ENCODE peak calls at places on chromosomes 7 and 10, in four cellular contexts. K, V, A and C are unnamed samples. For H3K79me2, the result is how much of the 10 kb centered on the place peaks cover.

GRCh38 chr10:102480396-102480795 is 22.1 kb downstream of the ACTR1A start:
- DNase-seq in K (no peak), V (no peak), A (no peak), C (no peak)

GRCh38 chr10:71290806-71291205 is 28.3 kb upstream of the SLC29A3 start:
- DNase-seq in K (no peak), V (no peak), A (no peak), C (no peak)

GRCh38 chr10:79093658-79094411 is 25.1 kb downstream of the ZMIZ1 start:
- DNase-seq in A (peak), V (peak), K (no peak), C (peak)

GRCh38 chr10:90222372-90222771 is 521.0 kb downstream of the KIF20B start:
- DNase-seq in V (no peak), A (no peak), K (no peak), C (no peak)

GRCh38 chr10:7444576-7445226 is 33.9 kb upstream of the SFMBT2 start:
- DNase-seq in A (no peak), V (no peak), K (no peak), C (no peak)

GRCh38 chr7:122884186-122884585 is 2.1 kb downstream of the CADPS2 start:
- DNase-seq in K (no peak), A (no peak), V (no peak), C (no peak)

GRCh38 chr7:30815016-30815854 is 44.0 kb downstream of the MINDY4 start:
- DNase-seq in A (no peak), V (no peak), K (no peak), C (no peak)

GRCh38 chr7:107966701-107967100 is 36.3 kb downstream of the LAMB1 start:
- DNase-seq in A (no peak), V (no peak), K (peak), C (no peak)

GRCh38 chr7:47294569-47295222 is 287.2 kb downstream of the TNS3 start:
- DNase-seq in V (no peak), A (no peak), K (no peak), C (no peak)

GRCh38 chr7:80135306-80136104 is 874 bp downstream of the GNAI1 start:
- DNase-seq in K (no peak), A (no peak), V (no peak), C (no peak)

GRCh38 chr10:61821153-61821552 is 80.3 kb upstream of the ARID5B start:
- DNase-seq in V (no peak), A (no peak), K (no peak), C (no peak)

GRCh38 chr7:14228341-14228740 is 238.9 kb upstream of the ETV1 start:
- DNase-seq in V (no peak), K (no peak), A (no peak), C (no peak)

GRCh38 chr7:148367701-148368475 is 222.7 kb upstream of the C7orf33 start:
- DNase-seq in A (no peak), K (no peak), V (no peak), C (no peak)

GRCh38 chr10:116741391-116742351 is 695 bp downstream of the HSPA12A start:
- DNase-seq in V (no peak), K (no peak), A (no peak), C (no peak)

GRCh38 chr10:129841071-129841470 is 123.0 kb downstream of the EBF3 start:
- DNase-seq in A (no peak), K (no peak), V (no peak), C (no peak)

GRCh38 chr7:78420001-78420400 is 621.4 kb downstream of the PHTF2 start:
- DNase-seq in V (no peak), A (no peak), K (no peak), C (no peak)

GRCh38 chr10:1736180-1736971 is 949 bp downstream of the ADARB2 start:
- DNase-seq in K (no peak), A (no peak), V (no peak), C (no peak)

GRCh38 chr10:103231047-103231551 is 14.6 kb upstream of the RPEL1 start:
- DNase-seq in V (no peak), A (no peak), K (peak), C (no peak)

DNA sequence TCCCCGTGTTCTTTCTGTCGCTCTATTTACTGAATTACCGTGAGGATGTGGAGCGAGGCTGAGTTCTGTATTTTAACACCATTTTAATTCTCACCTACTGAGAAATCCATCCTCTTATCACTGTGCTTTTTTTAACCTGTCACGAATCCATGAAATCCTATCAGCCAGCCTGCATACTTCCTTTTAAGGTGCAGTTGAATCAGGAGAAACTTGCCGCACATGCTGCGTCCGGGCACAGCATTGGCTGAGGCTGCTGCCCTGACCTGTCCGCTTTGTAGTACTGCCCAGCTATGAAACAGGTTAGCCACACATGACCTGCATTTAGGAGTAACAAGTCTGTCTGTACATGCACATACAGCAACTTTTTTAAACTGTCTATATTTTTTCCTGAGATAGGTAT is 82.5 kb downstream of the EGFR start:
- DNase-seq in K (no peak), V (no peak), A (no peak), C (no peak)
- H3K79me2 ChIP-seq in K (under half), V (under half), A (under half), C (under half)

GRCh38 chr7:90828601-90829000 is 232.5 kb downstream of the CDK14 start:
- DNase-seq in V (no peak), A (no peak), K (no peak), C (no peak)
- H3K79me2 ChIP-seq in V (under half), A (under half), K (under half), C (under half)

GRCh38 chr10:12466701-12467100 is 117.4 kb downstream of the CAMK1D start:
- DNase-seq in K (no peak), A (no peak), V (no peak), C (no peak)

GRCh38 chr10:12465385-12466136 is 116.2 kb downstream of the CAMK1D start:
- DNase-seq in A (no peak), V (no peak), K (no peak), C (no peak)

GRCh38 chr10:12459338-12459737 is 110.0 kb downstream of the CAMK1D start:
- DNase-seq in V (no peak), A (no peak), K (no peak), C (no peak)

GRCh38 chr10:12459776-12460175 is 110.4 kb downstream of the CAMK1D start:
- DNase-seq in V (no peak), A (no peak), K (no peak), C (no peak)

GRCh38 chr10:12463459-12463838 is 114.1 kb downstream of the CAMK1D start:
- DNase-seq in K (no peak), A (no peak), V (no peak), C (no peak)
- H3K79me2 ChIP-seq in K (under half), A (under half), V (under half), C (under half)

DNA sequence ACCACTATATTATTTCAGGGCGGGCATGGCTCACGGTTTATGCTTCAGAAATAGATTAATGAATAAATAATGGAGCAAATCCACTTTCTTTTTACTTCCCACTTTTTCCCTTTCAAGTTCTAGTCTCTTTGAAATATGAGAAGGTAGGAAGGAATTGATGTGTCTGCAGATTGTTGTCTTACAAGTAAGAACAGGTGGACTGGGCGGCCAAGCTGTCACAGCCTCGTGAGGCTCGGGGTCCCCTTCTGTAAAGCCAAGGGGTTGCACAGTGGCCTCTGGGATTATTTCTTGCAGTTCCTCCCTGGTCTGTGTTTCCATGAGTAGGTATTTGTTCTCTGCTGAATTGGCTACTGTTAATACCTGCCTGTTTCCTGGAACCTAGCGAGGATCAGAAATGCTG is 11.2 kb downstream of the VWA2 start:
- DNase-seq in V (no peak), A (no peak), K (no peak), C (no peak)
- H3K79me2 ChIP-seq in V (under half), A (under half), K (under half), C (under half)

DNA sequence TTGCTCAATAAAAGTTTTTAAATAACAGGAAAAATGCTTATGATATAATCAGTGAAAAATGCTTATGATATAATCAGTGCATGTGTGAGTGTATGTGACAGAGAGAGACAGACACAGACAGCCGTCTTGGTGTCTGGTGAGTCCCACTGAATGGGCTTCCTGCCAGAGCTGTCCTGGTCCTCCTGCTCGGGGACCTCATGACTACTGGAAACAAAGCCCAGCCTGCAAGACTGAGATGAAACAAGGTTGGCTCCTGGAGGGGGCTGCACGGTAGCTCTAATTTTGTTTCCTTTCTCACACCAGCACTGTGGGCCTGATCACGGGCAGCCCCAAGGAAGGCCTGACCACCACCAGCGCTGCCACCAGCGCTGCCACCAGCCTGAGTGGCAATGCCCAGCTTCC is 57.3 kb downstream of the NRP1 start:
- DNase-seq in V (no peak), K (no peak), A (no peak), C (no peak)
- H3K79me2 ChIP-seq in V (under half), K (under half), A (under half), C (under half)

DNA sequence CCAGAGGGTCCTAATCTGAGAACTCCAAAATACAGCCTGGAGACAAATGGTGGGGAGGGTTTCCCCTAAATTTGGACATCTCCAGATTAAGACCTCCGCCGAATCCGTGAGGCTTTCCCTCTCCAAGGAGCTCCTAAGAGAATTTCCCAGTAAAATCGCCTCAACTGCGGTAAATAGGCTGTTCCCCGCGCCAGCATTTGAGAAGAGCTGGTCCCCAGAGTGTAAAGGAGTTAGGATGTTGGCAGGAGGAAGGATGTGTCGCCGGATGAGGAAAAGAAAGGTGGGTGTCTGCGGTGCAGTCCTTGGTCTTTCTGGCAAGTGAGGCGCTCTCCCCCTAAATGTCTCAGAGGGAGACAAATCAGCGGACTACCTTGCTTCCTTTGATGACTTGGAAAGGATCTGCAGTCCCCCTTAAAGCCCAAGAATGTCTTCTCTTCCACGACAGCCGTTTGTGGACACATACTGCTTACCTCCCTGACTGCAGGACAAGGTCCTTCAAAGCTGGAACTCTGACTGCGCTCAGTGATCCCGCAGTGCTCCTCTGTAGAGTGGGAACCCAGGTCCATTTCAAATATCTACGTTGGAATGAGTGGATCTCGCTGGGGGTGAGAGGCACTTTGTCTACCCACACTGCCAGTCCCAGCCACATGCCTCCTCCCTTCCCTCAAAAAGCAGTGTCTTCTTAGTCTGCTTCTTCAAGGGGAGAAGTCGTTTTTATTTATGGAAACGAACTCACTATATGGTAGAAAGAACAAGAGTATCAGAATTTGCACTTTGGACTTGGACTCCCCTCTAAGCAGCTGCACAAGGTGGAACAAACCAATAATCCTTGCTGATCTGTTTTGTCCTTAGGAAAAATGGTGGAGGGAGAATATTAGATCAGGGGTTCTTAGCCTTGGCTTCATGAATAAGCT is 1.0 kb upstream of the DLG5 start:
- DNase-seq in V (no peak), K (no peak), A (no peak), C (no peak)
- H3K79me2 ChIP-seq in V (under half), K (under half), A (under half), C (under half)

GRCh38 chr7:130937830-130938229 is 203.8 kb upstream of the KLF14 start:
- DNase-seq in A (no peak), V (no peak), K (no peak), C (no peak)
- H3K79me2 ChIP-seq in A (half or more), V (under half), K (under half), C (half or more)

DNA sequence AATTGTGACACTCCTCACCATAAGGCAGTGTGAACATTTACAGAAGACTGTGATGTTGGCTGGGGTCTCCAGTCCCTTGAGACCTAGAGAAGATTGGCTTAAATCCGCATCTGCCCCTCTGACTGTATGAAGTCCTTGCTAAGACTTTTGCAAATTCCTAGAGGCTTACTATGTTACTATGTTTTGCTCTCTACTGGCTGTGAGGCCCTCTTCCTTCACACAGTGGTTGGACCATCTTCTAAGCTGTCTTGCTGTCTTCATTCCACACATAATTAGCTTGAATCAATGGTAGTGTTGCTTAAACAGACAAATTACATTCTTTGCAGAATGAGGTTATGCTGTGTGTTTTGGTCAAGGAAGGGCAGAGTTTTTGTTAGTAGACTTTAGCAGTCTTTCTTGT is 658.0 kb downstream of the TYW1 start:
- DNase-seq in A (no peak), V (no peak), K (no peak), C (no peak)
- H3K79me2 ChIP-seq in A (under half), V (under half), K (under half), C (under half)

GRCh38 chr7:100017875-100018274 is 2.5 kb downstream of the ZKSCAN1 start:
- DNase-seq in A (no peak), V (no peak), K (no peak), C (no peak)

GRCh38 chr7:100016209-100016901 is 959 bp downstream of the ZKSCAN1 start:
- DNase-seq in K (no peak), A (no peak), V (no peak), C (no peak)

GRCh38 chr7:100013328-100013676 is 2.1 kb upstream of the ZKSCAN1 start:
- DNase-seq in K (no peak), A (no peak), V (peak), C (no peak)

GRCh38 chr7:100017300-100017699 is 1.9 kb downstream of the ZKSCAN1 start:
- DNase-seq in K (no peak), V (no peak), A (no peak), C (no peak)

DNA sequence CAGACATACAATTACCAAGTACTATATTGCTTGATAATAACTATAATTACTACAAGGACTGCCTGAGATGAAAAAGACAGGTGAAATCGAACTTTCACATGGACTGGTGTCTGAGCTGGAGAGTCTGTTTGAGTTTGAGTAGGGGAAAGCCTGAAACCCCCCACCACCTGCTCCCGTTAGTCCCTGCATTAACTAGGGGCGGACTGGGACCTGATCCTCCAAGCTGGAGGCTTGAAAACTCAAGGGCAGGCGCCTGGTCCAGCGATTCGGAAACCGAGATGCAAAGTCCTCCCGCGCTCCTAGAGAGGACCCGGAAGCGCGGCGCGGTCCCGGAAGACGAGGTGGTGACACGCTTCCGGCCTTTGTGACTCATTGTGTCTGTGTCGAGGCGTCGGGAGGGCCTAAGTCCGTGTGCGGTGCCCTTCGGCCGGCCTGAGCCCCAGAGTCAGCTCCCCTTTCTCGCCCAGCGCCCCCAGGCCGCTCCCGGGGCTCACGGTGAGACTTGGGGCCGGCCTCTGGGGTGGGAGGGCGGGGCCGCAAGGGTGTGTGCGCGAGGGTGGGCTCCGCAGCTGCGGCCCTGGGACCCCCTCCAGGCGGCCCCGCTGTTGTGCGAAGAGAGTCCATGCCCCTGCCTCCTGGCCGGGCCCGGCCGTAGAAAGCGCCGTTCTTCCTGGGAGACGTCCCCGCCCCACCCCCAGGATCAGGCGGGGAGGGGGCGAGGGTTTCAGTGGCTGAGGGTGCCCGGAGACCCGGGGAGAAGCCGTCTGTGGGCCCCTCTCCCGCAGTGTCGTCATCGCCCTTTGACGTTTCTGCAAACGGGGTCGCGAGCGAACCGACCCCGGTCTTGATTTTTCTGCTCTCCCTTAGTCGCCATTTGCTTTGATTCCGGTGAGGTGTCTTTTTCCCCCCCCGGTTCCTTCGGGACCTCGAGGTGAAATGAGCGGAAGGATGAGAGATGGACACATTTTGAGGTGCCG is at the start of gene ZKSCAN1:
- DNase-seq in K (peak), V (peak), A (peak), C (peak)
- H3K79me2 ChIP-seq in K (under half), V (under half), A (under half), C (half or more)

DNA sequence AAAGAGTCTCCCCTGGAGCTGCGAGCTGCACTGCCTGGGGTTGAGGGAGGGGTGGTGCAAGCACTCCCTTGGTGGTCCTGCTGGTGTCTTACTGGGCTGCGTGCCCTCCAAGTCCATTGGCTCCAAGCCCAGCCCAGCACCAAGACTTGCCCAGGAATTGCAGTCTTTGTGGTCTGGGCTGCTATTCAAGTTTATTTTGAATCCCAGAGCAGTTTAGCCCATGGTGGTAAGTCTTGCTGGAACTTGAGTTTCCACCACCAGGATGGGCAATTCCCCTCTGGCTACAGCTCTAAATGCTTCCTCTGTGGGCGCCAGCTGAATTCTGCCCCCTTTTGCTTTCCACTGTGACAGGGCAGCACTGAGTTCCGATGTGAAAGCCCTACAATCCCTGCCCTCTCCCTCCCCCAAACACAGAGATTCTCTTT is 25.1 kb downstream of the GALNT11 start:
- DNase-seq in V (no peak), A (no peak), K (no peak), C (no peak)
- H3K79me2 ChIP-seq in V (under half), A (under half), K (under half), C (under half)